ENCODE peak calls at places on chromosomes 11 and 22, in five cellular contexts. Q is foreskin fibroblast, F is HFF-Myc, P is kidney, H is body of pancreas. W is an unnamed sample.
A peak's percentile ranks its signal among the peaks of the same experiment; 100 is the strongest.

GRCh38 chr11:16015736-16016135 is 340.6 kb downstream of the SOX6 start:
- DNase-seq in Q (no peak), F (no peak), P (no peak), H (no peak), W (no peak)

GRCh38 chr11:57751676-57752253 is at the start of gene BTBD18:
- DNase-seq in Q (peak; percentile 75), F (no peak), P (no peak), H (peak; percentile 56), W (peak; percentile 77)

GRCh38 chr11:98979212-98979611 is 41.5 kb upstream of the CNTN5 start:
- DNase-seq in Q (no peak), F (no peak), P (no peak), H (no peak), W (no peak)

GRCh38 chr11:11141019-11141418 is 212.0 kb downstream of the CSNK2A3 start:
- DNase-seq in Q (no peak), F (no peak), P (no peak), H (no peak), W (no peak)

GRCh38 chr11:19349340-19350025 is 108.7 kb upstream of the E2F8 start:
- DNase-seq in Q (no peak), F (no peak), P (no peak), H (no peak), W (no peak)

GRCh38 chr11:78418584-78419211 is 1.1 kb upstream of the GAB2 start:
- DNase-seq in Q (peak; percentile 8), F (no peak), P (no peak), H (no peak), W (no peak)

GRCh38 chr11:2306971-2307732 is 5.3 kb downstream of the TSPAN32 start:
- DNase-seq in Q (peak; percentile 55), F (peak; percentile 35), P (peak; percentile 83), H (peak; percentile 10), W (peak; percentile 51)

GRCh38 chr11:74449369-74449931 is 17.9 kb downstream of the KCNE3 start:
- DNase-seq in Q (peak; percentile 86), F (peak; percentile 77), P (no peak), H (peak; percentile 48), W (peak; percentile 55)

GRCh38 chr11:77823775-77824174 is 2.8 kb downstream of the AAMDC start:
- DNase-seq in Q (peak; percentile 34), F (no peak), P (no peak), H (no peak), W (no peak)

GRCh38 chr11:126229782-126230540 is 18.4 kb downstream of the FAM118B start:
- DNase-seq in Q (peak; percentile 67), F (peak; percentile 51), P (no peak), H (no peak), W (no peak)

GRCh38 chr11:86896486-86896885 is 58.7 kb downstream of the FZD4 start:
- DNase-seq in Q (peak; percentile 91), F (peak; percentile 69), P (no peak), H (no peak), W (no peak)

GRCh38 chr11:45655831-45656230 is 9.6 kb downstream of the CHST1 start:
- DNase-seq in Q (no peak), F (no peak), P (no peak), H (no peak), W (no peak)

GRCh38 chr11:32334822-32335221 is 100.5 kb downstream of the WT1 start:
- DNase-seq in Q (no peak), F (no peak), P (no peak), H (peak; percentile 19), W (peak; percentile 71)

GRCh38 chr11:19711911-19712280 is 741 bp upstream of the NAV2 start:
- DNase-seq in Q (no peak), F (no peak), P (peak; percentile 71), H (no peak), W (peak; percentile 71)

DNA sequence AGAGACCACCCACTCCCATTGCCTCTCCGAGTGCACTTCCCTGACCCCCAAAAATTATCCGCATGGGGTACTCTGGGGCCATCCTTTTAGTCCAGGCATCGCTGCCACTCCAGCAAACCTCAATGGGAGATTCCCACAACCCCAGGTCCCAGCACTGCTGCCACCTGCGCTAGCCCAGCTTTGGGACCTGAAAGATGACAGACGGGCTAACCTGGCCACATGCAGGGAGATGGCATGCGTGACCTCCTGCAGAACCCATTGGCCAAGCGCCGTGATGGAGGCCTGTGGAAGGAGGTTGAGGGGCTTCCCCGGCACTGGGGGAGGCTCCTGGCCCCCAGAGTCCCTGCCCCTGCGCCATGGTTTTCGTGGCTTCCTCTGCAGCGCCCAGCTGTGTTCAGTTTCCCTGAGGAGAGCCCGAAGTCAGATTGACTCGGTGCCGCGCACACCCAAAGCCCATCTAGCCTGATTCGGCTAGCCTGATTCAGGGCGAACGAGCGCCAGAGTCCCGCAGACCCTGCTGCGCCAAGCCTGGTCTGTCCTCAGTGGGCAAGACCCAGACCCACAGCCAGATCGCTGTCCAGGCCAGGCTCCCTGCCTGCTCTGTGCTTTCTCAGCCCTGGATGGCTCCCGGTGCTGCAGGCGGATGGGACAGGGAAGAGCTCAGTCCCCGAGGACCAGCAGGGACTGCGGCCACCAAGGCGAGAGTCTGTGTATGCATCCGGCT is 751 bp upstream of the WNT7B start:
- DNase-seq in Q (peak; percentile 36), F (no peak), P (no peak), H (no peak), W (peak; percentile 65)
- H3K4me3 ChIP-seq in Q (no peak overlapping the region), F (no peak overlapping the region), P (no peak overlapping the region), H (no peak overlapping the region), W (no peak overlapping the region)

DNA sequence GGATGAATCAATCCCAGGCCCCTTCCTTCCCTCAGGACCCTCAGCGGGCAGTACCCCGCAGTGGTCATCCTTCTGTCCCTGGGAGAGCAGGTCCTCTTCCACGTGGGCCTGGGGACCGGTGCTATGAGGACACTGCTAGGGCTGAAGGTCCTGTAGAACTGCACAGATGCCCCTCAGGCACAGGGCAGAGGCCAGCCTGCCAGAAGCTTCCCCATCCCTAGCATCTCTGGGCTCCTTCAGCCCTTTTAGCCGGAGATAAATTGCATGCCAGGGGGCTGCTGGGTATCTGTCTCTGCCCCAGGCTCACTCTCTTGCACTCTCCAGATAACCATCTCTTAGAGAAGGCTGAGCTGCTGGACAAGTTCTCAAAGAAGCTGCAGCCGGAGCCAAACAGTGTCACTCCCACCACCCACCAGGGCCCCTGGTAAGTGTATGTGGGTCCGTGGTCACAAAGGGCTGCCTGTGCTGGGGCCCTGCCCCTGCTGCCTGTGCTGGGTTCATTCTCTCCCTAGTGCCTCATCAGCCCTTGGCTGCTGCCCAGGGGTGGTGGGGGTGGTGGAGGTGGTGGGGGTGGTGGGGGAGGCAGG is 2.3 kb downstream of the ATG16L2 start:
- DNase-seq in Q (peak; percentile 38), F (no peak), P (no peak), H (no peak), W (peak; percentile 36)
- H3K4me3 ChIP-seq in Q (no peak overlapping the region), F (no peak overlapping the region), P (no peak overlapping the region), H (no peak overlapping the region), W (no peak overlapping the region)

GRCh38 chr11:12170984-12171383 is 60.6 kb downstream of the MICAL2 start:
- DNase-seq in Q (peak; percentile 76), F (no peak), P (no peak), H (no peak), W (no peak)

GRCh38 chr11:12168114-12168513 is 57.7 kb downstream of the MICAL2 start:
- DNase-seq in Q (no peak), F (no peak), P (no peak), H (no peak), W (no peak)

GRCh38 chr11:12171921-12172320 is 61.5 kb downstream of the MICAL2 start:
- DNase-seq in Q (no peak), F (no peak), P (no peak), H (no peak), W (no peak)

GRCh38 chr11:12170501-12170900 is 60.1 kb downstream of the MICAL2 start:
- DNase-seq in Q (no peak), F (no peak), P (no peak), H (no peak), W (no peak)

DNA sequence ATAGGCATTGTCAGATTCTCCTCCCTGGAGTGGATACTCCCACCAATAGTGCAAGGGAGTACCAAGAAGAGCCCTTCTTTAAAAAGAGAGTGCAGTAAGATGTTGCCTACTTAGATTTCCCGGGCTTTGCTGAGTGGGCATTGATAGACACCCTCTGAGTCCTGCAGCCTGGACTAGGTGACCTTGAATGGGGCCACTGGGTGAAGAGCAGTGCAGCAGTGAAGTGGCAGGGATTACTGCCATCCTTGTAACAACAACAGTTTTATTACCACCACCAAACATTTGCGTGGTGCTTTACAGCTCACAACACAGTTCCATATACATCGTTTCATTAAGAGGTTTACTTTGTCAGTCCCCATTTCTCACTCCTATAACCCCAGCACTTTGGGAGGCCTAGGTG is 59.4 kb downstream of the MICAL2 start:
- DNase-seq in Q (no peak), F (no peak), P (no peak), H (no peak), W (no peak)
- H3K4me3 ChIP-seq in Q (no peak overlapping the region), F (no peak overlapping the region), P (no peak overlapping the region), H (no peak overlapping the region), W (no peak overlapping the region)

GRCh38 chr22:17902960-17903359 is 121.4 kb downstream of the MICAL3 start:
- DNase-seq in Q (no peak), F (no peak), P (no peak), H (no peak), W (no peak)
- H3K4me3 ChIP-seq in Q (no peak overlapping the region), F (no peak overlapping the region), P (no peak overlapping the region), H (no peak overlapping the region), W (no peak overlapping the region)

DNA sequence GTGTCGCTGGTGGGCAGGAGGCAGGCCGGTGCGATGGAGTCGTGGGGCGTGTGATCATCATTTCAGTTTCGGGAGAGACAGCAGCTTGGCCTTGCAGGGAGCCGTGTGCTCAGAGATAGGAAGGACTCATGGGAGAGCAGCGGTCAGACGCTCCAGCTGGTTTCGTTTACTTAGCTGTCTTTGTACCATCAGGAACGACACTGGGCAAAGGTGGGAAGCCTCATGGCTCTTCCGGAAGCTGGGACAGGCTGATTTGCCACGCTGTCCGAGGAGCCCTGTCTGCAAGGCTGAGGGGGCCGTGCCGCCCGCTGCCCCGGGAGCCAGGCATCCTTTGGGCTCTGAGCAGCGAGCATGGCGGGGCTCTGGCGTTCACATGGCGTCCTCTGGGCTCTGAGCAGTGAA is 32.7 kb downstream of the GRAMD4 start:
- DNase-seq in Q (no peak), F (no peak), P (no peak), H (no peak), W (no peak)
- H3K4me3 ChIP-seq in Q (no peak overlapping the region), F (no peak overlapping the region), P (no peak overlapping the region), H (no peak overlapping the region), W (no peak overlapping the region)

DNA sequence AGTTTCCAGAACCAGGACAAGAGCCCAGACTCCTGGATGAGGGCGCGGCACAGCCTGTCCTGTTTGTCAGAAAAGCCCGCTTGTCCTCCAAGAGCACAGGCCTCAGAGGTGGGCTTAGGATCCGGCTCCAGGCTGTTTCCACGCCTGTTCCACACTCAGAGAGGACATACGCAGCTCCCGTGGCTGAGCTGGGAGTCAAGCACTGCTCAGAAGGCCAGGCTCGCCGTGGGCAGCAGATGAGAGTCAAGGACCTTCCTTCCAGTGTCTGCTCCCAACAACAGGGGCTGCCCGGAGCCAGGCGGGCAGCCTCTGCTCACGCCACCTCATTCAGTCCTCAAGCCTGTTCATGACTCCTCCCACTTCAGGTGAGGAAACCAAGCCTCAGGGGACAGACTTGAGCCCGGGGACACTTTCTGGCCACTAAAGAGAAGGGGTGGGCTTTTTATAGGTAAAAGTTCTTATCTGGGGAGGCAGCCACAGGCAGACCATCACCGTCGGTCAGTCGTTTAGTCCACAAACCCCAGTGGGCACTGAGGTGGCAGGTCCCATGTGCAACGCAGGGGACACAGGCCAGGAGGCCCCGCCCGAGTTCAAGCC is 3.8 kb downstream of the CYB5R3 start:
- DNase-seq in Q (peak; percentile 49), F (no peak), P (no peak), H (no peak), W (peak; percentile 58)
- H3K4me3 ChIP-seq in Q (no peak overlapping the region), F (no peak overlapping the region), P (peak overlapping the region; percentile 43), H (no peak overlapping the region), W (no peak overlapping the region)